ENCODE peak calls at places on chromosomes 12 and 14, in eight cellular contexts. E is ovary, U is fibroblast of lung, A is D721Med, W is hepatocyte, C is MCF 10A, P is tibial artery, I is astrocyte of the spinal cord. S is an unnamed sample.

GRCh38 chr14:99479903-99480855 is 480 bp downstream of the SETD3 start:
- DNase-seq in E (peak), U (peak), A (no peak), W (peak), C (peak), P (peak), I (peak), S (peak)

GRCh38 chr14:70181276-70181675 is 7.5 kb downstream of the SLC8A3 start:
- DNase-seq in E (no peak), U (no peak), A (no peak), W (no peak), C (no peak), P (no peak), I (no peak), S (no peak)

GRCh38 chr12:122081108-122081696 is 2.6 kb downstream of the MLXIP start:
- DNase-seq in E (no peak), U (peak), A (no peak), W (no peak), C (peak), P (peak), I (peak), S (no peak)

GRCh38 chr12:85951823-85952222 is 77.7 kb downstream of the NTS start:
- DNase-seq in E (no peak), U (peak), A (no peak), W (peak), C (peak), P (no peak), I (peak), S (no peak)

GRCh38 chr12:124286414-124286813 is 8.5 kb upstream of the RFLNA start:
- DNase-seq in E (no peak), U (no peak), A (no peak), W (no peak), C (peak), P (no peak), I (peak), S (peak)

GRCh38 chr12:85948340-85948739 is 74.2 kb downstream of the NTS start:
- DNase-seq in E (no peak), U (no peak), A (no peak), W (no peak), C (no peak), P (no peak), I (no peak), S (no peak)

GRCh38 chr12:102891756-102892155 is 25.3 kb downstream of the PAH start:
- DNase-seq in E (no peak), U (no peak), A (no peak), W (no peak), C (no peak), P (no peak), I (no peak), S (no peak)

GRCh38 chr14:41280745-41281144 is 325.9 kb upstream of the LRFN5 start:
- DNase-seq in E (no peak), U (peak), A (no peak), W (peak), C (peak), P (no peak), I (peak), S (no peak)

GRCh38 chr14:104770851-104771272 is 17.9 kb downstream of the SIVA1 start:
- DNase-seq in E (no peak), U (no peak), A (no peak), W (no peak), C (no peak), P (no peak), I (no peak), S (no peak)

GRCh38 chr14:55133416-55133815 is 4.4 kb downstream of the LGALS3 start:
- DNase-seq in E (no peak), U (peak), A (no peak), W (peak), C (no peak), P (no peak), I (no peak), S (no peak)

GRCh38 chr14:96502621-96503251 is 554 bp downstream of the PAPOLA start:
- DNase-seq in E (no peak), U (peak), A (no peak), W (peak), C (peak), P (peak), I (peak), S (peak)

GRCh38 chr12:62730649-62731377 is 204.1 kb downstream of the PPM1H start:
- DNase-seq in E (no peak), U (peak), A (no peak), W (no peak), C (peak), P (no peak), I (peak), S (no peak)

GRCh38 chr12:75702477-75703093 is 191.2 kb upstream of the KRR1 start:
- DNase-seq in E (no peak), U (no peak), A (no peak), W (no peak), C (no peak), P (no peak), I (no peak), S (no peak)

GRCh38 chr12:92503029-92503931 is 199.5 kb upstream of the PLEKHG7 start:
- DNase-seq in E (peak), U (peak), A (no peak), W (peak), C (no peak), P (no peak), I (no peak), S (peak)

GRCh38 chr12:730550-730949 is 21.8 kb upstream of the WNK1 start:
- DNase-seq in E (no peak), U (no peak), A (no peak), W (no peak), C (no peak), P (no peak), I (no peak), S (no peak)

GRCh38 chr12:17204289-17205054 is 598.5 kb upstream of the LMO3 start:
- DNase-seq in E (no peak), U (no peak), A (no peak), W (no peak), C (no peak), P (no peak), I (no peak), S (no peak)

GRCh38 chr14:88904864-88905263 is 80.4 kb downstream of the TTC8 start:
- DNase-seq in E (no peak), U (no peak), A (no peak), W (no peak), C (no peak), P (no peak), I (peak), S (no peak)

GRCh38 chr12:66403746-66404145 is 101.5 kb downstream of the HELB start:
- DNase-seq in E (no peak), U (no peak), A (no peak), W (no peak), C (no peak), P (no peak), I (no peak), S (no peak)

GRCh38 chr12:121656122-121656521 is 13.3 kb downstream of the MORN3 start:
- DNase-seq in E (no peak), U (no peak), A (no peak), W (no peak), C (no peak), P (no peak), I (no peak), S (no peak)

GRCh38 chr12:43109626-43110345 is 442.2 kb downstream of the ADAMTS20 start:
- DNase-seq in E (no peak), U (no peak), A (no peak), W (no peak), C (no peak), P (no peak), I (no peak), S (no peak)

GRCh38 chr12:109160873-109161272 is 44.5 kb downstream of the ACACB start:
- DNase-seq in E (no peak), U (no peak), A (no peak), W (no peak), C (no peak), P (no peak), I (no peak), S (no peak)

GRCh38 chr14:58680698-58681097 is 42.9 kb downstream of the DACT1 start:
- DNase-seq in E (no peak), U (no peak), A (no peak), W (no peak), C (no peak), P (no peak), I (no peak), S (no peak)

GRCh38 chr14:63874223-63874622 is 21.4 kb downstream of the SYNE2 start:
- DNase-seq in E (no peak), U (no peak), A (no peak), W (no peak), C (no peak), P (no peak), I (no peak), S (no peak)

GRCh38 chr12:4109826-4110225 is 163.7 kb upstream of the CCND2 start:
- DNase-seq in E (no peak), U (no peak), A (no peak), W (no peak), C (no peak), P (no peak), I (no peak), S (peak)

GRCh38 chr14:100540926-100541620 is 46.1 kb downstream of the BEGAIN start:
- DNase-seq in E (peak), U (no peak), A (no peak), W (no peak), C (no peak), P (no peak), I (no peak), S (no peak)

GRCh38 chr12:57737467-57738141 is 938 bp downstream of the AGAP2 start:
- DNase-seq in E (no peak), U (no peak), A (no peak), W (peak), C (no peak), P (no peak), I (no peak), S (no peak)
- TF ChIP-seq CTCF in E (no peak), U (peak), A (peak), W (peak), C (peak), P (no peak), I (peak), S (peak)

GRCh38 chr14:68523994-68524725 is 268.7 kb downstream of the ZFP36L1 start:
- DNase-seq in E (no peak), U (peak), A (no peak), W (no peak), C (no peak), P (no peak), I (no peak), S (no peak)
- TF ChIP-seq CTCF in E (no peak), U (peak), A (no peak), W (no peak), C (no peak), P (peak), I (no peak), S (peak)

DNA sequence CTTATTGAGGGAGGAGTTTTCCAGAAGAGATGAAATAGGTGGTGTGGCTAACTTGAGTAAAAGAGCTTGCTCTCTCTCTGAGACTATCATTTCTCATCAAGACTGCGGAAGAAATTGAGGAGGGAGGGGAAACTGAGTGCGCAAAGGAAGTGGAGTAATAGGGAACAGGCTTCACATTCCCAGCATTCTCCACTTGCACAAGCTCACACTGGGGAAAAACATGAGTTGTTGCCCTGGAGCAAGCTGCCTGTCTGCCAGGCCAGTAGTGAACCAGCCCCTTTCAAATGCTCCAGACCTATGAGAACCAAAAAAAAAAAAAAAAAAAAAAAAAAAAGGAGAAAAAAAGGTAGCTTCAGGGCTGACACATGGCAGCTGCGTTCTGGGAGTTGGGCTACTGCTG is 32.7 kb upstream of the EMP1 start:
- DNase-seq in E (no peak), U (no peak), A (no peak), W (no peak), C (peak), P (no peak), I (no peak), S (no peak)
- TF ChIP-seq CTCF in E (no peak), U (no peak), A (no peak), W (no peak), C (no peak), P (no peak), I (no peak), S (no peak)

GRCh38 chr12:57270966-57271470 is 20.0 kb upstream of the STAC3 start:
- DNase-seq in E (no peak), U (no peak), A (no peak), W (no peak), C (no peak), P (no peak), I (no peak), S (no peak)
- TF ChIP-seq CTCF in E (no peak), U (no peak), A (no peak), W (no peak), C (no peak), P (no peak), I (peak), S (no peak)

GRCh38 chr12:117151195-117152031 is 38.9 kb downstream of the FBXO21 start:
- DNase-seq in E (peak), U (peak), A (peak), W (peak), C (peak), P (peak), I (peak), S (no peak)
- TF ChIP-seq CTCF in E (peak), U (peak), A (peak), W (peak), C (peak), P (peak), I (peak), S (peak)

GRCh38 chr14:65940056-65940735 is 527.7 kb downstream of the FUT8 start:
- DNase-seq in E (no peak), U (no peak), A (no peak), W (peak), C (peak), P (no peak), I (no peak), S (no peak)
- TF ChIP-seq CTCF in E (no peak), U (no peak), A (peak), W (peak), C (peak), P (no peak), I (no peak), S (no peak)